ENCODE peak calls at places on chromosomes 7 and 10, in eight cellular contexts. C, Y, G, O, X, H, E and R are unnamed samples.

GRCh38 chr10:9198611-9199010 is 1144.1 kb downstream of the GATA3 start:
- DNase-seq in C (no peak), Y (peak; percentile 31), G (no peak), O (no peak), X (no peak), H (no peak), E (no peak), R (no peak)

GRCh38 chr7:26153823-26154783 is 2.1 kb downstream of the NFE2L3 start:
- DNase-seq in C (peak; percentile 53), Y (peak; percentile 38), G (no peak), O (peak; percentile 38), X (no peak), H (peak; percentile 87), E (no peak), R (no peak)

GRCh38 chr10:119740096-119740495 is 14.2 kb downstream of the INPP5F start:
- DNase-seq in C (no peak), Y (no peak), G (no peak), O (no peak), X (no peak), H (no peak), E (no peak), R (no peak)

GRCh38 chr7:151366872-151367207 is 25.2 kb downstream of the NUB1 start:
- DNase-seq in C (no peak), Y (peak; percentile 86), G (no peak), O (peak; percentile 15), X (no peak), H (no peak), E (no peak), R (no peak)

GRCh38 chr10:28214185-28214584 is 88.7 kb downstream of the MPP7 start:
- DNase-seq in C (no peak), Y (no peak), G (no peak), O (no peak), X (no peak), H (no peak), E (no peak), R (no peak)

GRCh38 chr10:117339569-117339968 is 35.7 kb downstream of the PDZD8 start:
- DNase-seq in C (no peak), Y (peak; percentile 78), G (no peak), O (no peak), X (no peak), H (no peak), E (no peak), R (no peak)

GRCh38 chr7:124032369-124033092 is at the start of gene TMEM229A:
- DNase-seq in C (no peak), Y (peak; percentile 43), G (peak; percentile 68), O (no peak), X (peak; percentile 88), H (peak; percentile 81), E (peak; percentile 49), R (peak; percentile 87)

GRCh38 chr10:71228875-71229720 is 16.7 kb downstream of the UNC5B start:
- DNase-seq in C (no peak), Y (no peak), G (no peak), O (no peak), X (no peak), H (no peak), E (no peak), R (peak; percentile 86)

GRCh38 chr10:33743429-33743857 is 409.0 kb upstream of the NRP1 start:
- DNase-seq in C (no peak), Y (no peak), G (no peak), O (no peak), X (no peak), H (no peak), E (no peak), R (no peak)

GRCh38 chr10:89793649-89794254 is 92.4 kb downstream of the KIF20B start:
- DNase-seq in C (peak; percentile 72), Y (peak; percentile 84), G (peak; percentile 54), O (no peak), X (peak; percentile 53), H (peak; percentile 42), E (peak; percentile 19), R (no peak)

GRCh38 chr10:97025613-97026242 is 160.0 kb downstream of the SLIT1 start:
- DNase-seq in C (peak; percentile 77), Y (peak; percentile 66), G (peak; percentile 64), O (peak; percentile 36), X (peak; percentile 70), H (peak; percentile 73), E (no peak), R (no peak)

GRCh38 chr10:123327450-123327849 is 173.2 kb downstream of the BUB3 start:
- DNase-seq in C (no peak), Y (no peak), G (no peak), O (no peak), X (no peak), H (no peak), E (no peak), R (no peak)

GRCh38 chr10:58358314-58358933 is 23.6 kb downstream of the UBE2D1 start:
- DNase-seq in C (no peak), Y (no peak), G (no peak), O (no peak), X (no peak), H (no peak), E (no peak), R (no peak)

GRCh38 chr10:123651421-123652047 is 14.6 kb upstream of the GPR26 start:
- DNase-seq in C (no peak), Y (no peak), G (no peak), O (no peak), X (no peak), H (peak; percentile 21), E (no peak), R (no peak)

GRCh38 chr7:81370857-81371256 is 399.0 kb downstream of the HGF start:
- DNase-seq in C (no peak), Y (peak; percentile 32), G (no peak), O (no peak), X (no peak), H (no peak), E (no peak), R (no peak)

DNA sequence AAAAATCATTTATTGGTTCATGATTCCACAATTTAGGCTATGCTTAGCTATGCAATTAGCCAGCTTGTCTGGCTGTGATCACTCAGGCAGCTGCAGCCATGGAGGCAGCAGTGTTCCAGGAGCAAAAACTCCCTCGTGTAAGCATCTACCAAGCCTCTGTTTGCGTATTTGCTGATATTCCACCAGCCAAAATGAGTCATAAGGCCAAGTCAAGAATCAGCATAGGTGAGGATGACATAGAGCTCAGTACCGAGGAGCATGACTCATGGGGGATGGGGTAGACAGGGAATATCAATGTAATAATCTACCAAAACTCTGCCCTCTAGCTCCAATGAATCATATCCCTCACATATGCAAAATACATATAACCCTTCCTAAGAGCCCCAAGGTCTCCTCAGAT is 63.3 kb downstream of the IMMP2L start:
- DNase-seq in C (no peak), Y (peak; percentile 85), G (no peak), O (no peak), X (no peak), H (no peak), E (no peak), R (no peak)
- TF ChIP-seq CTCF in C (no peak), Y (no peak), G (no peak), O (no peak), X (no peak), H (no peak), E (no peak), R (no peak)

DNA sequence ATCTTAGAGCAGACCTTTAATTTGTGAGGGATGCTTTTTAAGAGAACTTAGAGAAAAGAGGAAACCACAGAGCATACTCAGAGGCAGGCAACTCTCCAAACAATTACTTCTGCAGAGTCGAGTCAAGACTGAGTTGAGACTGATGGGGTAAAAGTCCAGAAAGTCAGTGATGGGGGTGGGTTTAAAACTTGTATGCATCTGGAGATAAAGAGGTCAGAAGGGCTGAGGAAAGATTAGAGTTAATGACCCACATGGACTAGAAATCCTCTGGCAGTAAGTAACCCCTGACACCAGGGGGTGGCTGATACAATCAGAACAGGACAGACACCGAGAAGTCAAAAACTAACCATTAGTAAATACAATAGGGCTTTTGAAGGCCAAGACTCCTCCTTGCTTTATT is 42.4 kb upstream of the SEPTIN7 start:
- DNase-seq in C (peak; percentile 11), Y (no peak), G (peak; percentile 15), O (no peak), X (peak; percentile 53), H (no peak), E (no peak), R (no peak)
- TF ChIP-seq CTCF in C (no peak), Y (no peak), G (no peak), O (no peak), X (peak; percentile 34), H (peak; percentile 47), E (peak; percentile 46), R (no peak)

DNA sequence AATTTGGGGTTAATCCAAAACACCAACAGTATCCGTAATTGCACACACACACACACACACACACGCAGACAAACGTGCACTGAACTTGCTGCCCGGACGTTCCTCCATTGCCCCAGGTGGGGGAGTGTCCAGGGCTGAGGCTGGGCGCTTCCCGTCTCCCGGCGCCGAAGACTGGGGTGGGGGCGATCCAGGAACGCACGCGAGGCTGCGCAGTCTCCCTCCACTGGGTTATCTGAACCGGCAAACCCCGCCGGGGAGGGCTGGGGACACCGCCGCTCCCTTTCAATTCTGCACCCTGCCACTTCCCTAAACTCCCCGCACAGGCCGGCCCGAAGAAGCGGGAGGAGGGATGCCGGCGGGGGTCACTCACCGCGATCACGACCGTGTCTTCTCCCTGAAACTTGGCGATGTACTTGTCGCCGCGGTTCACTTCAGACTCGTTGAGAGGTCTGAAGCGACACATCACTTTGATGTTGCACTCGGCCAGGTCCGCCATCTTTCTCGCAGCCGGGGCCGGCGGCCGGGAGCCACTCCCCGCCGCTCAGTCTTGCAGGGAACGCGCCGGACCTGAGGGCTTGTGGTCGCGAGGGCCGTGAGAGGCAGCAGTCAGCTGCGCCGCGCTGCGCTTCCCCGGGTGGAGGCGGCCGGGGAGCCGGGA is 618 bp downstream of the KIF5B start:
- DNase-seq in C (peak; percentile 74), Y (peak; percentile 63), G (peak; percentile 74), O (peak; percentile 61), X (peak; percentile 82), H (peak; percentile 50), E (peak; percentile 56), R (no peak)
- TF ChIP-seq CTCF in C (peak; percentile 20), Y (peak; percentile 23), G (no peak), O (no peak), X (peak; percentile 11), H (no peak), E (peak; percentile 12), R (peak; percentile 42)

DNA sequence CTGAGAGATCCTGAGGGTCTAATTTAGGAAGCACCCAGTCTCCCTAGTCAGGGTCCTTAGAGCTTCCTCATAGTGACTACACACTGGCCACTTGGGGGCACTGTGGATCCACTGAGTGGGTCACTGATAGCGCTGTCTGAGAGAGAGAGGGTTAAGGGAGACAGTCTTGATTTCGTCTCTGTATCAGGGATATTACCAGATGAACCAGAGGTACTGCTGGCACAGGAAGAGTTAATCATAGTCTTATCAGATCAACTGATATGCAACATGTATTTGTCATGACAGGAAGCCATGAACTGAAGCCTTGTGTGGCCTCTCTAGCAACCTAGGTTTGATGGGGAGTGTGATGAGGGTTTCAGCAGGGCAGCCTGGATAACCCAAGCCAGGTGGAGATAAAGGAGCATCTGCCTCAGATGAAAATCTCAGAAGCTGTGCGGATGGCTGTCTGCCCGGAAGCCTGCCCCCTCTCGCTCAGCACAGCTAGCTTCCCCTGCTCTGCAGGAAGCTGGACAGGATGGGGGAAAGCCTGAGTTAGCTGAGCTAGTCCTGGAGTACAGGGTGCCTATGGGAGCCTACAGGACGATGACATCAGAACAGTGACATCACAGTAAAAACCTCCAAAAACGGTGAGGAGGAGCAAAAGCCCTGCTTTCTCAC is 214.0 kb upstream of the PRSS1 start:
- DNase-seq in C (peak; percentile 72), Y (peak; percentile 87), G (peak; percentile 78), O (peak; percentile 44), X (peak; percentile 80), H (peak; percentile 80), E (peak; percentile 51), R (no peak)
- TF ChIP-seq CTCF in C (peak; percentile 93), Y (peak; percentile 98), G (peak; percentile 52), O (no peak), X (peak; percentile 100), H (peak; percentile 91), E (peak; percentile 84), R (peak; percentile 98)